ENCODE peak calls at places on chromosome 12, in four cellular contexts. One of them, this sample, is unnamed. For H3K4me1, the result is how much of the 10 kb centered on the place peaks cover.

GRCh38 chr12:115259968-115260806 is 576.2 kb upstream of the TBX3 start:
- DNase-seq in Peyer's patch: no peak
- DNase-seq in GM23248: no peak
- DNase-seq in tibial nerve: no peak
- DNase-seq in this sample: peak

GRCh38 chr12:70045036-70045435 is 198.2 kb upstream of the CNOT2 start:
- DNase-seq in GM23248: peak
- DNase-seq in Peyer's patch: no peak
- DNase-seq in tibial nerve: no peak
- DNase-seq in this sample: no peak

GRCh38 chr12:89244536-89244935 is 107.8 kb downstream of the DUSP6 start:
- DNase-seq in GM23248: peak
- DNase-seq in Peyer's patch: no peak
- DNase-seq in tibial nerve: no peak
- DNase-seq in this sample: no peak

GRCh38 chr12:131351319-131352028 is 359.4 kb upstream of the SFSWAP start:
- DNase-seq in tibial nerve: no peak
- DNase-seq in GM23248: no peak
- DNase-seq in Peyer's patch: no peak
- DNase-seq in this sample: no peak

GRCh38 chr12:58106185-58106584 is 164.8 kb downstream of the ATP23 start:
- DNase-seq in GM23248: no peak
- DNase-seq in tibial nerve: no peak
- DNase-seq in Peyer's patch: no peak
- DNase-seq in this sample: no peak

GRCh38 chr12:109530301-109530685 is 43.0 kb downstream of the MMAB start:
- DNase-seq in GM23248: no peak
- DNase-seq in Peyer's patch: no peak
- DNase-seq in tibial nerve: no peak
- DNase-seq in this sample: no peak

GRCh38 chr12:75751769-75752471 is 240.5 kb upstream of the KRR1 start:
- DNase-seq in tibial nerve: no peak
- DNase-seq in Peyer's patch: no peak
- DNase-seq in GM23248: peak
- DNase-seq in this sample: no peak

GRCh38 chr12:101782544-101782855 is 43.2 kb upstream of the SYCP3 start:
- DNase-seq in Peyer's patch: no peak
- DNase-seq in GM23248: no peak
- DNase-seq in tibial nerve: no peak
- DNase-seq in this sample: no peak

GRCh38 chr12:96445743-96446655 is 43.4 kb upstream of the CFAP54 start:
- DNase-seq in tibial nerve: no peak
- DNase-seq in GM23248: peak
- DNase-seq in Peyer's patch: peak
- DNase-seq in this sample: no peak

GRCh38 chr12:104670439-104671406 is 214.0 kb downstream of the CHST11 start:
- DNase-seq in tibial nerve: no peak
- DNase-seq in GM23248: peak
- DNase-seq in Peyer's patch: no peak
- DNase-seq in this sample: peak

GRCh38 chr12:52003016-52003550 is 3.7 kb upstream of the TAMALIN start:
- DNase-seq in GM23248: no peak
- DNase-seq in Peyer's patch: no peak
- DNase-seq in tibial nerve: no peak
- DNase-seq in this sample: no peak

GRCh38 chr12:116142936-116143882 is 134.3 kb downstream of the MED13L start:
- DNase-seq in GM23248: peak
- DNase-seq in Peyer's patch: no peak
- DNase-seq in tibial nerve: no peak
- DNase-seq in this sample: no peak

GRCh38 chr12:127170271-127171180 is 1096.4 kb upstream of the TMEM132C start:
- DNase-seq in Peyer's patch: no peak
- DNase-seq in tibial nerve: peak
- DNase-seq in GM23248: peak
- DNase-seq in this sample: no peak

GRCh38 chr12:15684896-15685658 is 104.1 kb downstream of the EPS8 start:
- DNase-seq in tibial nerve: no peak
- DNase-seq in Peyer's patch: no peak
- DNase-seq in GM23248: peak
- DNase-seq in this sample: no peak

GRCh38 chr12:20264608-20265114 is 103.7 kb upstream of the PDE3A start:
- DNase-seq in tibial nerve: no peak
- DNase-seq in Peyer's patch: no peak
- DNase-seq in GM23248: no peak
- DNase-seq in this sample: no peak

GRCh38 chr12:47221256-47222023 is 141.7 kb upstream of the AMIGO2 start:
- DNase-seq in Peyer's patch: no peak
- DNase-seq in GM23248: no peak
- DNase-seq in tibial nerve: no peak
- DNase-seq in this sample: no peak

GRCh38 chr12:66269757-66270383 is 32.4 kb upstream of the HELB start:
- DNase-seq in GM23248: peak
- DNase-seq in tibial nerve: peak
- DNase-seq in Peyer's patch: no peak
- DNase-seq in this sample: no peak

GRCh38 chr12:76457010-76457409 is 102.6 kb downstream of the OSBPL8 start:
- DNase-seq in Peyer's patch: no peak
- DNase-seq in GM23248: no peak
- DNase-seq in tibial nerve: no peak
- DNase-seq in this sample: no peak

GRCh38 chr12:14185441-14186192 is 179.9 kb upstream of the ATF7IP start:
- DNase-seq in GM23248: peak
- DNase-seq in Peyer's patch: peak
- DNase-seq in tibial nerve: peak
- DNase-seq in this sample: no peak

GRCh38 chr12:122102331-122102730 is 23.8 kb downstream of the MLXIP start:
- DNase-seq in Peyer's patch: no peak
- DNase-seq in tibial nerve: no peak
- DNase-seq in GM23248: no peak
- DNase-seq in this sample: no peak

GRCh38 chr12:2582631-2583616 is 211.8 kb upstream of the FKBP4 start:
- DNase-seq in tibial nerve: peak
- DNase-seq in GM23248: peak
- DNase-seq in Peyer's patch: peak
- DNase-seq in this sample: peak

GRCh38 chr12:3458041-3458440 is 33.0 kb upstream of the PRMT8 start:
- DNase-seq in GM23248: no peak
- DNase-seq in Peyer's patch: no peak
- DNase-seq in tibial nerve: no peak
- DNase-seq in this sample: no peak

GRCh38 chr12:85350356-85350755 is 70.3 kb downstream of the ALX1 start:
- DNase-seq in Peyer's patch: no peak
- DNase-seq in GM23248: no peak
- DNase-seq in tibial nerve: no peak
- DNase-seq in this sample: no peak

GRCh38 chr12:59895161-59895785 is 299.4 kb downstream of the SLC16A7 start:
- DNase-seq in Peyer's patch: no peak
- DNase-seq in tibial nerve: no peak
- DNase-seq in GM23248: no peak
- DNase-seq in this sample: no peak

GRCh38 chr12:110861729-110862128 is 14.9 kb downstream of the CCDC63 start:
- DNase-seq in Peyer's patch: no peak
- DNase-seq in GM23248: no peak
- DNase-seq in tibial nerve: no peak
- DNase-seq in this sample: no peak

GRCh38 chr12:116547955-116548471 is 11.2 kb upstream of the MAP1LC3B2 start:
- DNase-seq in Peyer's patch: peak
- DNase-seq in tibial nerve: no peak
- DNase-seq in GM23248: peak
- DNase-seq in this sample: no peak

GRCh38 chr12:100716949-100717732 is 77.4 kb upstream of the ANO4 start:
- DNase-seq in Peyer's patch: no peak
- DNase-seq in GM23248: peak
- DNase-seq in tibial nerve: no peak
- DNase-seq in this sample: no peak

GRCh38 chr12:67804168-67804567 is 155.6 kb downstream of the DYRK2 start:
- DNase-seq in tibial nerve: no peak
- DNase-seq in Peyer's patch: no peak
- DNase-seq in GM23248: no peak
- DNase-seq in this sample: no peak

GRCh38 chr12:64918288-64918687 is 93.8 kb downstream of the TBC1D30 start:
- DNase-seq in GM23248: no peak
- DNase-seq in Peyer's patch: no peak
- DNase-seq in tibial nerve: no peak
- DNase-seq in this sample: no peak

GRCh38 chr12:116736962-116737773 is 701 bp downstream of the SPRING1 start:
- DNase-seq in GM23248: peak
- DNase-seq in tibial nerve: no peak
- DNase-seq in Peyer's patch: no peak
- DNase-seq in this sample: no peak

GRCh38 chr12:116539905-116540482 is 19.2 kb upstream of the MAP1LC3B2 start:
- DNase-seq in GM23248: peak
- DNase-seq in Peyer's patch: no peak
- DNase-seq in tibial nerve: peak
- DNase-seq in this sample: no peak

GRCh38 chr12:50101663-50102062 is 2.1 kb upstream of the GPD1 start:
- DNase-seq in Peyer's patch: no peak
- DNase-seq in tibial nerve: no peak
- DNase-seq in GM23248: peak
- DNase-seq in this sample: no peak

GRCh38 chr12:94972795-94973194 is 30.7 kb downstream of the NDUFA12 start:
- DNase-seq in Peyer's patch: no peak
- DNase-seq in GM23248: no peak
- DNase-seq in tibial nerve: no peak
- DNase-seq in this sample: no peak

GRCh38 chr12:123232472-123232806 is 502 bp downstream of the MPHOSPH9 start:
- DNase-seq in GM23248: peak
- DNase-seq in Peyer's patch: no peak
- DNase-seq in tibial nerve: no peak
- DNase-seq in this sample: no peak

GRCh38 chr12:27549801-27550652 is 26.0 kb downstream of the PPFIBP1 start:
- DNase-seq in Peyer's patch: peak
- DNase-seq in tibial nerve: peak
- DNase-seq in GM23248: peak
- DNase-seq in this sample: peak

GRCh38 chr12:86600664-86601231 is 344.6 kb upstream of the MGAT4C start:
- DNase-seq in Peyer's patch: no peak
- DNase-seq in GM23248: no peak
- DNase-seq in tibial nerve: no peak
- DNase-seq in this sample: no peak

GRCh38 chr12:2083561-2083960 is 30.8 kb downstream of the CACNA1C start:
- DNase-seq in Peyer's patch: no peak
- DNase-seq in tibial nerve: no peak
- DNase-seq in GM23248: peak
- DNase-seq in this sample: no peak

GRCh38 chr12:122643207-122643805 is 59.9 kb downstream of the HCAR2 start:
- DNase-seq in Peyer's patch: no peak
- DNase-seq in tibial nerve: no peak
- DNase-seq in GM23248: no peak
- DNase-seq in this sample: no peak

GRCh38 chr12:11663128-11663527 is 13.7 kb downstream of the ETV6 start:
- DNase-seq in GM23248: no peak
- DNase-seq in tibial nerve: no peak
- DNase-seq in Peyer's patch: no peak
- DNase-seq in this sample: no peak

GRCh38 chr12:11662369-11662768 is 12.9 kb downstream of the ETV6 start:
- DNase-seq in GM23248: no peak
- DNase-seq in Peyer's patch: no peak
- DNase-seq in tibial nerve: no peak
- DNase-seq in this sample: no peak

GRCh38 chr12:11661491-11662085 is 12.1 kb downstream of the ETV6 start:
- DNase-seq in tibial nerve: no peak
- DNase-seq in GM23248: no peak
- DNase-seq in Peyer's patch: no peak
- DNase-seq in this sample: no peak

GRCh38 chr12:11658796-11659195 is 9.3 kb downstream of the ETV6 start:
- DNase-seq in GM23248: peak
- DNase-seq in tibial nerve: no peak
- DNase-seq in Peyer's patch: no peak
- DNase-seq in this sample: no peak

DNA sequence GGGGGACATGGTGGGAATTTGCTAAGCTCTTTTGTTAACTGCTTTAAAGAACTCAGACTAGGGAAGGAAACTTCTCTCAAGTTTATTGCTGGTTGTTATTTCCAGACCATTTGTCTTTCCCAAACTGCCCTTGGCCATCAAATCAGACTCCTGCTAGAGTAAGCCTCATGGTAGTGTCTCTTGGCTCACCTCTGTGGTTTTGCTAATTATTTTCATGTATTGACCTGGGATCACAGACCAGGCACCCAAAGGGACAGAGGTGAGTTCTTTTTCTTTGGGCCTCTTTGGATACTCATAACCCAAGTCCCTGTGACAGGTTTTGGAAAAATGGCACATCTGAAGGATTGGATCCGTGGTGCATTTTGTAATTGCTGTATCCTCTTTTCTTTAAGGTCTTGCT is 11.2 kb downstream of the ETV6 start:
- DNase-seq in tibial nerve: no peak
- DNase-seq in Peyer's patch: no peak
- DNase-seq in GM23248: no peak
- DNase-seq in this sample: no peak
- H3K4me1 ChIP-seq in tibial nerve: under half
- H3K4me1 ChIP-seq in Peyer's patch: under half
- H3K4me1 ChIP-seq in GM23248: under half
- H3K4me1 ChIP-seq in this sample: under half

GRCh38 chr12:17358850-17359249 is 731.1 kb downstream of the RERGL start:
- DNase-seq in tibial nerve: no peak
- DNase-seq in Peyer's patch: no peak
- DNase-seq in GM23248: no peak
- DNase-seq in this sample: no peak
- H3K4me1 ChIP-seq in tibial nerve: under half
- H3K4me1 ChIP-seq in Peyer's patch: under half
- H3K4me1 ChIP-seq in GM23248: under half
- H3K4me1 ChIP-seq in this sample: under half

DNA sequence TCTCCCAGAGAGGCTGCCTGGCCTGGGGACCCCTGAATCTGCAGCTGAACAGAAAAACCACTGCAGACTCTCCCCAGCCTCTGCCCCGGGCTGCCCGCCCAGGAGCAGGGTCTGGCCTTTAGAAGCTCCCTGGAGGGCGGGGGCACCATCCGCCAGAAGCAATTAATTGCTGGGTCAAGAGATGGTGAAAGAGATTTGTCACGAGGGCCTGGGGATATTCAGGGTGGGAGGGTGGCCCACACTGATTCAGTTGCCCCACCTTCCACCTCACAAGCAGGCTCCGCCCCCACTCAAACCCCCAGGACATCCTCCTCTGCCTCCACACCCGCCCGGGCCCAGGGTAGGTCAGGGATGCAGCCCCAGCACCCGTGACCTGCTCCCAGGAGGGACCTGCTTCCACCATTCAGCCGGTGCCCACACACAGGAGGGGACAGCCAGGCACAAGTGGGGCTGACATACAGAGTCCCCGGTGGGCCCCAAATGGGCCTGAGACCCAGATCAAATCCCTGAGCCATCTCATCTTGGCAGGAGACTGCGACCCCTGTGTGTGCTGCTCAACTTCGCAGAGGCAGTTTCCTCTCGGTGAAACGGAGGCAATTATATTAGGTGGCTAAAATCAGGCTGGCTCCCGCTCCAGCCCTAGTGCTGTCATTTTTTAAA is 23.0 kb downstream of the NCOR2 start:
- DNase-seq in tibial nerve: no peak
- DNase-seq in GM23248: no peak
- DNase-seq in Peyer's patch: no peak
- DNase-seq in this sample: no peak
- H3K4me1 ChIP-seq in tibial nerve: under half
- H3K4me1 ChIP-seq in GM23248: under half
- H3K4me1 ChIP-seq in Peyer's patch: under half
- H3K4me1 ChIP-seq in this sample: under half

GRCh38 chr12:124397807-124398577 is 103.1 kb downstream of the RFLNA start:
- DNase-seq in Peyer's patch: peak
- DNase-seq in tibial nerve: peak
- DNase-seq in GM23248: peak
- DNase-seq in this sample: peak
- H3K4me1 ChIP-seq in Peyer's patch: under half
- H3K4me1 ChIP-seq in tibial nerve: under half
- H3K4me1 ChIP-seq in GM23248: under half
- H3K4me1 ChIP-seq in this sample: under half